ENCODE peak calls at places on chromosomes 6 and 20, in nine cellular contexts. K is posterior cingulate gyrus; N is Right ventricle myocardium superior; Q is stimulated activated CD4-positive, alpha-beta T cell treated with anti-CD3 and anti-CD28 coated beads, Interleukin-12 subunit alpha, Interleukin-12 subunit beta, amount 100 ng/mL, for 4 hours; M is activated gamma-delta T cell; I is NCI-H1436 treated with DMSO at 0.1 percent for 48 hours; X is activated T-cell treated with anti-CD3 and anti-CD28 coated beads for 1 hour; G is A549; R is left ventricle myocardium superior. O is an unnamed sample.
A peak's percentile ranks its signal among the peaks of the same experiment; 100 is the strongest.

GRCh38 chr20:24608926-24609667 is 139.7 kb downstream of the SYNDIG1 start:
- DNase-seq in Q (no peak), N (no peak), K (no peak), R (no peak), X (no peak), G (no peak), I (no peak), M (no peak), O (no peak)

GRCh38 chr20:47724910-47725247 is 60.4 kb downstream of the SULF2 start:
- DNase-seq in G (no peak), M (no peak), R (no peak), N (peak; percentile 26), Q (no peak), X (no peak), I (no peak), K (no peak), O (no peak)

GRCh38 chr6:139334791-139335446 is 39.5 kb downstream of the CITED2 start:
- DNase-seq in G (no peak), X (no peak), I (no peak), N (no peak), K (no peak), R (no peak), M (no peak), Q (no peak), O (no peak)

GRCh38 chr20:11454966-11455799 is 462.5 kb upstream of the BTBD3 start:
- DNase-seq in X (no peak), G (peak; percentile 58), Q (no peak), N (no peak), M (no peak), I (no peak), R (no peak), K (no peak), O (no peak)

GRCh38 chr20:31681769-31682168 is 40.9 kb downstream of the BCL2L1 start:
- DNase-seq in M (no peak), X (no peak), I (no peak), Q (no peak), K (no peak), N (no peak), G (no peak), R (no peak), O (no peak)

GRCh38 chr20:21435576-21435975 is 38.2 kb upstream of the NKX2-4 start:
- DNase-seq in K (no peak), N (no peak), Q (no peak), G (no peak), M (no peak), I (no peak), X (no peak), R (no peak), O (no peak)

GRCh38 chr6:88840806-88841539 is 122.4 kb downstream of the RNGTT start:
- DNase-seq in K (no peak), Q (no peak), M (no peak), X (no peak), G (no peak), I (no peak), R (no peak), N (no peak), O (no peak)

GRCh38 chr6:116500969-116501433 is 10.4 kb upstream of the CALHM5 start:
- DNase-seq in R (no peak), N (no peak), G (no peak), I (no peak), M (no peak), X (no peak), Q (no peak), K (no peak), O (no peak)

GRCh38 chr6:149223934-149224333 is 93.6 kb upstream of the TAB2 start:
- DNase-seq in K (no peak), G (no peak), N (no peak), I (no peak), X (no peak), Q (no peak), M (no peak), R (no peak), O (no peak)

GRCh38 chr6:162056745-162057144 is 670.8 kb downstream of the PRKN start:
- DNase-seq in M (no peak), X (no peak), K (no peak), I (no peak), Q (no peak), R (peak; percentile 52), N (peak; percentile 54), G (peak; percentile 35), O (no peak)

GRCh38 chr6:89297695-89298351 is 17.3 kb downstream of the GABRR2 start:
- DNase-seq in N (no peak), K (peak; percentile 38), I (no peak), Q (peak; percentile 26), M (no peak), X (peak; percentile 22), G (peak; percentile 64), R (no peak), O (peak; percentile 44)

GRCh38 chr6:46476301-46476700 is 14.9 kb downstream of the RCAN2 start:
- DNase-seq in M (no peak), G (no peak), X (no peak), Q (no peak), I (no peak), N (no peak), R (no peak), K (no peak), O (no peak)

GRCh38 chr6:71287038-71287437 is 1.6 kb upstream of the OGFRL1 start:
- DNase-seq in M (no peak), R (peak; percentile 29), X (no peak), N (no peak), K (no peak), Q (no peak), G (no peak), I (no peak), O (no peak)

GRCh38 chr6:15819226-15819625 is 156.4 kb upstream of the DTNBP1 start:
- DNase-seq in R (no peak), N (no peak), X (no peak), M (no peak), Q (no peak), G (no peak), I (no peak), K (no peak), O (no peak)

GRCh38 chr20:33120934-33121333 is 41.5 kb downstream of the BPIFB4 start:
- DNase-seq in I (no peak), X (no peak), R (no peak), K (no peak), N (no peak), Q (no peak), M (no peak), G (no peak), O (no peak)

GRCh38 chr20:6008254-6008653 is 45.6 kb downstream of the LRRN4 start:
- DNase-seq in X (no peak), M (no peak), N (peak; percentile 66), G (peak; percentile 45), K (peak; percentile 51), R (peak; percentile 44), Q (no peak), I (no peak), O (no peak)

GRCh38 chr6:21201181-21201580 is 392.4 kb upstream of the SOX4 start:
- DNase-seq in X (no peak), I (no peak), Q (no peak), K (no peak), M (no peak), N (no peak), G (no peak), R (no peak), O (no peak)

GRCh38 chr6:28225056-28225834 is at the start of gene ZSCAN9:
- DNase-seq in I (peak; percentile 33), N (peak; percentile 91), X (peak; percentile 22), G (peak; percentile 48), M (no peak), Q (peak; percentile 32), K (peak; percentile 88), R (peak; percentile 85), O (no peak)

GRCh38 chr6:16288163-16288562 is 49.8 kb downstream of the GMPR start:
- DNase-seq in N (no peak), Q (no peak), R (no peak), X (no peak), M (no peak), K (no peak), I (no peak), G (no peak), O (no peak)

GRCh38 chr6:139161169-139161568 is 26.3 kb downstream of the HECA start:
- DNase-seq in M (no peak), N (no peak), R (no peak), I (no peak), Q (no peak), X (peak; percentile 43), K (no peak), G (no peak), O (peak; percentile 63)

GRCh38 chr6:45255434-45255833 is 72.7 kb upstream of the RUNX2 start:
- DNase-seq in N (no peak), G (no peak), X (no peak), Q (no peak), K (no peak), R (no peak), I (no peak), M (no peak), O (no peak)

GRCh38 chr6:39755231-39755630 is 30.0 kb upstream of the KIF6 start:
- DNase-seq in G (no peak), R (no peak), N (no peak), I (no peak), X (no peak), K (no peak), M (no peak), Q (no peak), O (no peak)

O was measured in activated T-helper 1 cell treated with Interleukin-2 at 50 U/mL for 16 hours.